ENCODE peak calls at places on chromosome 7, in five cellular contexts. C is K562, F is HepG2, A is GM12878, G is H1. J is an unnamed sample.

GRCh38 chr7:24722386-24723177 is 34.7 kb downstream of the GSDME start:
- DNase-seq in A (no peak), G (no peak), C (no peak), F (no peak), J (peak)

GRCh38 chr7:97064972-97065587 is 40.4 kb upstream of the DLX5 start:
- DNase-seq in F (peak), A (no peak), G (no peak), C (peak), J (peak)

GRCh38 chr7:118041336-118041878 is 142.6 kb upstream of the LSM8 start:
- DNase-seq in A (no peak), F (no peak), G (no peak), C (no peak), J (no peak)

GRCh38 chr7:135121868-135122267 is 26.0 kb upstream of the TMEM140 start:
- DNase-seq in G (no peak), C (no peak), F (no peak), A (no peak), J (no peak)

GRCh38 chr7:45080265-45080957 is 8.4 kb downstream of the NACAD start:
- DNase-seq in F (no peak), G (no peak), C (no peak), A (no peak), J (peak)

GRCh38 chr7:76423666-76424412 is 911 bp upstream of the ZP3 start:
- DNase-seq in G (no peak), A (no peak), C (no peak), F (no peak), J (no peak)

GRCh38 chr7:140883378-140883777 is 41.4 kb downstream of the BRAF start:
- DNase-seq in G (no peak), A (no peak), F (no peak), C (no peak), J (no peak)

GRCh38 chr7:132394283-132395003 is 181.8 kb downstream of the PLXNA4 start:
- DNase-seq in G (no peak), F (no peak), C (no peak), A (no peak), J (peak)

GRCh38 chr7:55063633-55064032 is 44.8 kb downstream of the EGFR start:
- DNase-seq in A (no peak), F (no peak), G (no peak), C (no peak), J (no peak)

GRCh38 chr7:103640031-103640779 is 194.2 kb upstream of the SLC26A5 start:
- DNase-seq in G (no peak), A (no peak), C (no peak), F (no peak), J (no peak)

GRCh38 chr7:25846722-25847121 is 305.3 kb upstream of the NFE2L3 start:
- DNase-seq in C (no peak), A (no peak), F (no peak), G (no peak), J (peak)

GRCh38 chr7:26532490-26532889 is 240.8 kb downstream of the SNX10 start:
- DNase-seq in C (no peak), G (no peak), F (no peak), A (no peak), J (no peak)

GRCh38 chr7:39937366-39938153 is 12.5 kb upstream of the CDK13 start:
- DNase-seq in G (no peak), A (no peak), F (no peak), C (peak), J (no peak)

GRCh38 chr7:147196476-147196875 is 1079.9 kb downstream of the CNTNAP2 start:
- DNase-seq in A (no peak), G (no peak), F (no peak), C (no peak), J (no peak)
- TF ChIP-seq JUND in A (no peak), G (no peak), F (no peak), C (no peak), J (no peak)

GRCh38 chr7:137669706-137670105 is 177.1 kb downstream of the DGKI start:
- DNase-seq in G (no peak), C (no peak), F (no peak), A (no peak), J (no peak)
- TF ChIP-seq TAF1 in G (no peak), C (no peak), F (no peak), A (no peak), J (no peak)

GRCh38 chr7:2172311-2173183 is 60.2 kb downstream of the MAD1L1 start:
- DNase-seq in F (peak), G (no peak), A (no peak), C (no peak), J (peak)
- TF ChIP-seq MAX in F (peak), G (no peak), A (no peak), C (no peak), J (peak)

GRCh38 chr7:30721211-30721610 is 30.7 kb upstream of the INMT start:
- DNase-seq in A (no peak), C (no peak), F (no peak), G (no peak), J (no peak)

GRCh38 chr7:30713397-30713796 is 31.1 kb upstream of the CRHR2 start:
- DNase-seq in F (no peak), C (no peak), A (no peak), G (no peak), J (no peak)

GRCh38 chr7:30722671-30723070 is 29.3 kb upstream of the INMT start:
- DNase-seq in C (no peak), G (no peak), A (no peak), F (no peak), J (no peak)

GRCh38 chr7:30717181-30717580 is 34.8 kb upstream of the INMT start:
- DNase-seq in C (no peak), G (no peak), F (no peak), A (no peak), J (no peak)
- TF ChIP-seq JUND in C (no peak), G (no peak), F (no peak), A (no peak), J (no peak)

GRCh38 chr7:46939089-46939488 is 642.8 kb downstream of the TNS3 start:
- DNase-seq in A (no peak), G (no peak), C (no peak), F (no peak), J (no peak)
- TF ChIP-seq TAF1 in A (no peak), G (no peak), C (no peak), F (no peak), J (no peak)

GRCh38 chr7:3218561-3219225 is 82.4 kb upstream of the SDK1 start:
- DNase-seq in A (no peak), C (no peak), G (no peak), F (peak), J (no peak)
- TF ChIP-seq MAX in A (no peak), C (no peak), G (no peak), F (no peak), J (no peak)

DNA sequence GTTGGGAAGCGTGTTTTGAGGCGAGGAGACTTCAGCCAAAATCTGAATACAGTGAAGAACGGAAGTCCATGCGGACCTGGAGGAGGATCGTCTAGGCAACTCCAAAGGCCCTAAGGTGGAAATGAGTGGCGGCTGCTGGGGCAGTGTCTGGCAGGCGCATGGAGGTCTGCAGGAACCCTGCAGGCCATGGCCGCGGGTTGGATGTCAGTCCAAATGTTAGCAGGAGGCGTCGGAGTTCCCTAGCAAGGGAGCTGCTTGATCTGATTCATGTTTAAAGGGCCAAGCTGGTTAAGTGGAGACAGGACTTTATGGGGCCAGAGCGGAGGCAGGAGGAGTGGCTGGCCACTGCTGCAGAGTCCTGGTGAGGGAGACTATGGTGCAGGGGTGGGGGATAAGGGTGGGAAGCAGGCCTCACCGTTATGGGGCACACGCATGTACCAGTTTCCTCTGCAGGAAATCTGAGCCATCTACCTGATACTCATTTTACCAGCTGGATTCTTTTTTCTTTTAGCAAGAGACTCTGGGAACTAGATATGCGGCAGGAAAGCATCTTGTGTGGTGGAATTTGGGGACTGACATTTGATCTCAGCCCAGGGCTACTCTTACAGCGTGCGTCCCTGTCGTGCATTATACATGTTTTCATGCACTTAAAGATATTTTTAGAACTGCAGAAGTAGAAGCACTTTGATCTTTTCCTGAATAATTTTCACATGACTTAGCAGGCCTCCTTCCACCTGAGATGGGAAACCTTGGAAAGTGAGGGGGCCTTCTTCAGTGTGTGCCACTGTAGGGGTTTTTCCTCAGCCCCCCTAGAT is 6.6 kb upstream of the REPIN1 start:
- DNase-seq in A (no peak), F (no peak), C (no peak), G (no peak), J (no peak)
- TF ChIP-seq JUND in A (no peak), F (no peak), C (no peak), G (no peak), J (no peak)

GRCh38 chr7:83751217-83751616 is 102.3 kb upstream of the SEMA3E start:
- DNase-seq in F (no peak), C (no peak), A (no peak), G (no peak), J (no peak)
- TF ChIP-seq TAF1 in F (no peak), C (no peak), A (no peak), G (no peak), J (no peak)

GRCh38 chr7:77959080-77959479 is 160.5 kb downstream of the PHTF2 start:
- DNase-seq in A (no peak), G (no peak), F (no peak), C (no peak), J (no peak)

GRCh38 chr7:77950548-77950947 is 152.0 kb downstream of the PHTF2 start:
- DNase-seq in A (no peak), G (no peak), F (no peak), C (no peak), J (no peak)

GRCh38 chr7:77958436-77958835 is 159.9 kb downstream of the PHTF2 start:
- DNase-seq in C (no peak), A (no peak), F (no peak), G (no peak), J (no peak)

DNA sequence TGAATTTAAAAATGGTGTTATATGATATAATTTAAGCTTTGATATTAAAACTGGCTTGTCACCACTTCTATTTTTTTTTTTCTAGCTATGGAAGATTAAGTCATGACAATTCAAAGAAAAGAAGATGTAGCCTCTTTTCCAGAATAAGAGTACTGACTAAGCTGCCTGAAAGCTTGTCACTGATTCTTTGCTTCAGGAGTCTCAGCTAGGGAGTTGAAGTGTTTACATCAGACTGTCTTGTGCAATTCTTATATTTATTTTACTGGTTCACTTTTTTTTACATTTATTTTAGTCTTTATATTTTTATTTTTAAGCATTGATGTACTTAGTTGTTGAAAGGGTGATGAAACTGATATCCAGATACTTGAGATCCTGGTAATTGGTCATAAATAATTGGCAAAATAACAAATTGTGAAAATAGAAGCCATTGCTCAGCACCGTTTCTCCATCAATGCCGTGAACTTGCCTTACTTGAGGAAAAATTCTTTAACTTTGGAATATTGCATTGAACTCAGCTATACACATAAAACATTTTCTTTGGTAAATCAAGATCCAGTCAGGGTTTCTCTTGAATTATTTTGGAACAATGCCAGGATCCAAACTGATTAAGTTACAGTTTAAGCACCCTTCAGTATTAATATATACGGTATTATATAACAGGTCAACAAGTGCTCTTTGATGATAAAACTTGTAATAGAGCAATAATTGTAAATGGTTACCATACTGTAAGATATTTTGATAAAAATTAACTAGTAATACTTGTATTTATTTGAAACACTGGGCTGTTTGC is 156.4 kb downstream of the PHTF2 start:
- DNase-seq in F (no peak), A (no peak), G (no peak), C (no peak), J (no peak)
- TF ChIP-seq MAX in F (no peak), A (no peak), G (no peak), C (no peak), J (no peak)

GRCh38 chr7:131109011-131109756 is 218.5 kb upstream of the MKLN1 start:
- DNase-seq in A (no peak), G (no peak), C (no peak), F (no peak), J (no peak)

GRCh38 chr7:131111081-131111576 is 216.5 kb upstream of the MKLN1 start:
- DNase-seq in A (no peak), C (peak), F (no peak), G (no peak), J (peak)

GRCh38 chr7:131109757-131110293 is 217.9 kb upstream of the MKLN1 start:
- DNase-seq in A (no peak), F (peak), C (peak), G (no peak), J (peak)

GRCh38 chr7:131111792-131112191 is 215.9 kb upstream of the MKLN1 start:
- DNase-seq in C (peak), A (no peak), F (no peak), G (no peak), J (no peak)

DNA sequence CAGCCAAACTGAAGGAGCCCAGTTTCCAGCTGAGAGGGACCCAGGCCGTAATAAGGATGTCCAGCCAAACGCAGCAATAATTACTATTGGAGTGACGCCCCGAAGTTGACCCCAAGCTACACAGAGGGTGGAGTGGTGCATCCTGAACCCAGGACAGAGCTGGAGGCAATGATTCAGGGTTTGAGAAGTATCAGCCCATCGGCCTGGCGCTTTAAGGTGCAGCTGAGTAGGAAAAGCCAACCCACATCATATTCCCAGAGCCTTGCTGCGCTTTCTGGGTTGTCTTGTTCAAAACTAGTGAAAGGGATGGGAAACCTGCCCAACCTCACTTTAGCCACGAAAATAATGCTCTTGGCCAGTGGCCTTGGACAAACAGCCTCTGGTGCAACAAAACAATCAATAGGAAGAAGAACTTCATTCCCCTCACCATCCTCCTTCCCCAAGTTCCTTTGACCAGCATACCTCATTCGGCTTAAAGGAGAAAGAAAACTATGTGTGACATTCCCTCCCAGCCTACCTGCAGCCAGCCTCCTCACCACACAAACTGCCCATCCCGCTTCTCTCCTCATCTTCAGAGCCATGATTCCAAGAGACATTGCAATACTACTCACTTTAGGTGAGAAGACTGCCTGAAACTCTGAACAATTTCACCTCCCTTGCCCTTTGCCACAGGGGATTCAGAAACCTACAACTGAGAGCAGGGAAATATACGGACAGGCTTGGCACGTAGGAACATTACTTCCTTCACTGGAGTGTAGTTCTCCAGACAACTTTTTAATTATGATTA is 217.2 kb upstream of the MKLN1 start:
- DNase-seq in A (no peak), G (no peak), F (no peak), C (no peak), J (no peak)
- TF ChIP-seq JUND in A (no peak), G (no peak), F (no peak), C (no peak), J (no peak)

J was measured in SK-N-SH.